ENCODE peak calls at places on chromosomes 5 and 9, in eight cellular contexts. L is heart left ventricle; E is A673; G is fibroblast of lung; B is MM.1S; M is testis; O is CD8-positive, alpha-beta T cell; T is BJ. V is an unnamed sample.

GRCh38 chr9:91515074-91515687 is 91.5 kb upstream of the NFIL3 start:
- DNase-seq in L (no peak), E (peak; percentile 65), G (peak; percentile 95), B (no peak), M (peak; percentile 87), O (no peak), T (peak; percentile 63), V (no peak)

GRCh38 chr5:35026280-35026840 is 21.4 kb downstream of the AGXT2 start:
- DNase-seq in L (no peak), E (no peak), G (no peak), B (no peak), M (no peak), O (no peak), T (no peak), V (no peak)

GRCh38 chr9:99327667-99328066 is 105.6 kb downstream of the SEC61B start:
- DNase-seq in L (no peak), E (no peak), G (no peak), B (no peak), M (no peak), O (no peak), T (no peak), V (no peak)

GRCh38 chr5:181114844-181115778 is 15.9 kb downstream of the OR2V1 start:
- DNase-seq in L (no peak), E (no peak), G (peak; percentile 59), B (no peak), M (no peak), O (no peak), T (no peak), V (no peak)

GRCh38 chr9:96844040-96844439 is 10.3 kb downstream of the ZNF782 start:
- DNase-seq in L (no peak), E (no peak), G (no peak), B (no peak), M (no peak), O (no peak), T (no peak), V (no peak)

GRCh38 chr9:18997151-18997550 is 35.9 kb downstream of the SAXO1 start:
- DNase-seq in L (no peak), E (no peak), G (no peak), B (no peak), M (no peak), O (no peak), T (no peak), V (peak; percentile 4)

GRCh38 chr9:23801523-23801922 is 24.5 kb downstream of the ELAVL2 start:
- DNase-seq in L (no peak), E (no peak), G (no peak), B (no peak), M (no peak), O (no peak), T (no peak), V (no peak)

GRCh38 chr9:82295177-82295576 is 306.6 kb downstream of the SPATA31D1 start:
- DNase-seq in L (no peak), E (no peak), G (no peak), B (no peak), M (no peak), O (no peak), T (no peak), V (no peak)

GRCh38 chr5:67331296-67331925 is 134.8 kb upstream of the CD180 start:
- DNase-seq in L (no peak), E (no peak), G (no peak), B (no peak), M (no peak), O (no peak), T (no peak), V (no peak)

GRCh38 chr9:100911273-100911672 is 117.3 kb upstream of the PLPPR1 start:
- DNase-seq in L (no peak), E (no peak), G (no peak), B (no peak), M (no peak), O (no peak), T (no peak), V (no peak)

GRCh38 chr9:90855208-90856000 is 53.8 kb downstream of the SYK start:
- DNase-seq in L (no peak), E (no peak), G (no peak), B (no peak), M (no peak), O (no peak), T (no peak), V (no peak)

GRCh38 chr5:133243196-133243595 is 191.4 kb downstream of the HSPA4 start:
- DNase-seq in L (no peak), E (no peak), G (no peak), B (no peak), M (no peak), O (no peak), T (no peak), V (no peak)

GRCh38 chr5:137822158-137822764 is 45.4 kb upstream of the MYOT start:
- DNase-seq in L (no peak), E (peak; percentile 60), G (peak; percentile 36), B (no peak), M (peak; percentile 31), O (no peak), T (no peak), V (peak; percentile 78)

GRCh38 chr5:88884435-88884877 is 1.5 kb upstream of the MEF2C start:
- DNase-seq in L (no peak), E (no peak), G (no peak), B (peak; percentile 51), M (no peak), O (no peak), T (no peak), V (peak; percentile 68)

GRCh38 chr9:135779571-135779970 is 77.6 kb downstream of the KCNT1 start:
- DNase-seq in L (no peak), E (no peak), G (no peak), B (no peak), M (no peak), O (no peak), T (no peak), V (no peak)
- H3K36me3 ChIP-seq in L (no peaks in the 10 kb centered on the region), E (no peaks in the 10 kb centered on the region), G (no peaks in the 10 kb centered on the region), B (no peaks in the 10 kb centered on the region), M (no peaks in the 10 kb centered on the region), O (no peaks in the 10 kb centered on the region), T (no peaks in the 10 kb centered on the region), V (no peaks in the 10 kb centered on the region)

GRCh38 chr9:127447416-127448111 is 3.6 kb downstream of the RPL12 start:
- DNase-seq in L (no peak), E (no peak), G (peak; percentile 42), B (no peak), M (no peak), O (no peak), T (no peak), V (peak; percentile 54)

GRCh38 chr9:127446720-127447415 is 4.3 kb downstream of the RPL12 start:
- DNase-seq in L (no peak), E (no peak), G (no peak), B (no peak), M (no peak), O (no peak), T (no peak), V (peak; percentile 49)

GRCh38 chr9:127444921-127445850 is 6.0 kb downstream of the RPL12 start:
- DNase-seq in L (no peak), E (no peak), G (peak; percentile 49), B (no peak), M (no peak), O (no peak), T (no peak), V (peak; percentile 68)

GRCh38 chr9:127445851-127446719 is 5.1 kb downstream of the RPL12 start:
- DNase-seq in L (no peak), E (no peak), G (no peak), B (no peak), M (no peak), O (no peak), T (no peak), V (peak; percentile 69)

GRCh38 chr9:127444283-127444920 is 6.8 kb downstream of the RPL12 start:
- DNase-seq in L (no peak), E (no peak), G (no peak), B (no peak), M (no peak), O (no peak), T (no peak), V (peak; percentile 66)
- H3K36me3 ChIP-seq in L (peaks cover 98% of the 10 kb centered on the region), E (peaks cover 81% of the 10 kb centered on the region), G (peaks cover 39% of the 10 kb centered on the region), B (peaks cover 14% of the 10 kb centered on the region), M (no peaks in the 10 kb centered on the region), O (peaks cover 52% of the 10 kb centered on the region), T (peaks cover 32% of the 10 kb centered on the region), V (peaks cover 43% of the 10 kb centered on the region)

GRCh38 chr5:83487155-83487554 is 15.6 kb downstream of the VCAN start:
- DNase-seq in L (no peak), E (no peak), G (peak; percentile 45), B (no peak), M (no peak), O (no peak), T (no peak), V (no peak)

GRCh38 chr5:83488271-83488670 is 16.7 kb downstream of the VCAN start:
- DNase-seq in L (no peak), E (no peak), G (peak; percentile 51), B (no peak), M (no peak), O (no peak), T (no peak), V (no peak)

GRCh38 chr5:83484294-83484693 is 12.8 kb downstream of the VCAN start:
- DNase-seq in L (no peak), E (no peak), G (no peak), B (no peak), M (no peak), O (no peak), T (no peak), V (no peak)

GRCh38 chr5:83482961-83483360 is 11.4 kb downstream of the VCAN start:
- DNase-seq in L (no peak), E (no peak), G (peak; percentile 15), B (no peak), M (no peak), O (no peak), T (no peak), V (no peak)

DNA sequence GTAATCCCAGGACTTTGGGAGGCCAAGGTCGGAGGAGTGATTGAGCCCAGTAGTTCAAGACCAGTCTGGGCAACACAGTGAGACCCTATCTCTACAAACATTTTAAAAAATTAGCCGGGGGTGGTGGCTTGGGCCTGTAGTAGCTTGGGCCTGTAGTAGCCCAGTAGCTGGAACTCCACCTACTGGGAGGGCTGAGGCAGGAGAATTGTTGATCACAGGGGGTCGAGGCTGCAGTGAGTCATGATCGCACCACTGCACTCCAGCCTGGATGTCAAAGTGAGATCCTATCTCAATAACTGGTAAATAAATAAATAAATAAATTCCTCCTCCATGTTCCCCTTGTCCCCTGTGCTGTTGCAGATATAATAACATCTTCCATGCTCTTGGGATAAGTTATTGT is 14.3 kb downstream of the VCAN start:
- DNase-seq in L (no peak), E (no peak), G (peak; percentile 13), B (no peak), M (no peak), O (no peak), T (no peak), V (no peak)
- H3K36me3 ChIP-seq in L (peaks cover 54% of the 10 kb centered on the region), E (no peaks in the 10 kb centered on the region), G (peaks cover 4% of the 10 kb centered on the region), B (no peaks in the 10 kb centered on the region), M (no peaks in the 10 kb centered on the region), O (no peaks in the 10 kb centered on the region), T (no peaks in the 10 kb centered on the region), V (no peaks in the 10 kb centered on the region)

DNA sequence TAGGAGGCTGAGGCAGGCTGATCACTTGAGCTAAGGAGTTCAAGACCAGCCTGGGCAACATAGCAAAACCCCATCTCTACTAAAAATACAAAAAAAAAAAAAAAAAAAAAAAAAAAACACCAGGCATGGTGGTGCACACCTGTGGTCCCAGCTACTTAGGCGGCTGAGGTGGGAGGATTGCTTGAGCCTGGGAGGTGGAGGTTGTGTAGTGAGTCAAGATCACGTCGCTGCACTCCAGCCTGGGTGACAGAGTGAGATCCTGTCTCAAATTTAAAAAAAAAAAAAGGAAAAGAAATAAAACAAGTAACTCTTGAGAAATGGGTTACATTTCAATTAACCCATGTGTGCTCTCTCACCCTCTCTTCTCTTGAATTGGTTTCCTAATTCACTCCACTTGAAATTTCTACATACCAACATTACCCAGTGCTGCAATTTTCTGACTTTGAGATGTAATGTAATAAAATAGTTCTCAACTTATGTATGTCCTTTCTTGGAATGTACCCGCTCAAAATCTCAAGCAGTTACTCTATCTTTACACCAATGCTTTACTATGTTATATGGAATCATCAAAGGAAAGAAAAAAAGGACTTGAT is 35.8 kb downstream of the TMEM245 start:
- DNase-seq in L (no peak), E (no peak), G (no peak), B (no peak), M (no peak), O (no peak), T (no peak), V (no peak)
- H3K36me3 ChIP-seq in L (peaks cover 75% of the 10 kb centered on the region), E (peaks cover 46% of the 10 kb centered on the region), G (peaks cover 4% of the 10 kb centered on the region), B (no peaks in the 10 kb centered on the region), M (no peaks in the 10 kb centered on the region), O (peaks cover 32% of the 10 kb centered on the region), T (no peaks in the 10 kb centered on the region), V (peaks cover 63% of the 10 kb centered on the region)

V was measured in Karpas-422.